ENCODE peak calls at places on chromosome 11, in five cellular contexts. E, B, D, P and W are unnamed samples.

GRCh38 chr11:70826541-70826943 is 425.8 kb downstream of the SHANK2 start:
- DNase-seq in E (no peak), B (peak), D (no peak), P (no peak), W (peak)

GRCh38 chr11:118740892-118741291 is 50.1 kb downstream of the DDX6 start:
- DNase-seq in E (no peak), B (no peak), D (no peak), P (no peak), W (no peak)

GRCh38 chr11:36196476-36197099 is 92.6 kb downstream of the COMMD9 start:
- DNase-seq in E (no peak), B (no peak), D (no peak), P (no peak), W (peak)

GRCh38 chr11:104663190-104664140 is 234.8 kb downstream of the CASP12 start:
- DNase-seq in E (no peak), B (peak), D (no peak), P (no peak), W (no peak)

GRCh38 chr11:34055218-34056000 is 3.9 kb downstream of the CAPRIN1 start:
- DNase-seq in E (no peak), B (no peak), D (no peak), P (no peak), W (no peak)

GRCh38 chr11:62889484-62890437 is 9.1 kb downstream of the SLC3A2 start:
- DNase-seq in E (no peak), B (peak), D (no peak), P (no peak), W (no peak)

GRCh38 chr11:19191530-19192169 is 10.1 kb downstream of the CSRP3 start:
- DNase-seq in E (no peak), B (peak), D (no peak), P (no peak), W (no peak)

GRCh38 chr11:64245401-64245796 is 1.3 kb downstream of the PPP1R14B start:
- DNase-seq in E (no peak), B (no peak), D (no peak), P (no peak), W (no peak)

GRCh38 chr11:8267831-8268529 is 4.3 kb upstream of the LMO1 start:
- DNase-seq in E (no peak), B (no peak), D (peak), P (no peak), W (peak)

GRCh38 chr11:69022268-69022667 is 9.2 kb upstream of the MRGPRF start:
- DNase-seq in E (no peak), B (no peak), D (no peak), P (no peak), W (no peak)

GRCh38 chr11:19829109-19829790 is 116.6 kb downstream of the NAV2 start:
- DNase-seq in E (no peak), B (no peak), D (no peak), P (no peak), W (no peak)

GRCh38 chr11:12330491-12331231 is 46.7 kb upstream of the PARVA start:
- DNase-seq in E (no peak), B (peak), D (no peak), P (no peak), W (peak)

GRCh38 chr11:80515097-80515496 is 1074.3 kb upstream of the TENM4 start:
- DNase-seq in E (no peak), B (no peak), D (no peak), P (no peak), W (no peak)

GRCh38 chr11:120123946-120124345 is 14.0 kb downstream of the TRIM29 start:
- DNase-seq in E (no peak), B (no peak), D (no peak), P (no peak), W (no peak)

GRCh38 chr11:113723706-113724246 is 17.7 kb upstream of the TMPRSS5 start:
- DNase-seq in E (no peak), B (no peak), D (no peak), P (no peak), W (no peak)

GRCh38 chr11:61866958-61867343 is 24.4 kb downstream of the FADS3 start:
- DNase-seq in E (no peak), B (no peak), D (no peak), P (no peak), W (no peak)

GRCh38 chr11:123083623-123084029 is 21.7 kb upstream of the HSPA8 start:
- DNase-seq in E (peak), B (peak), D (peak), P (peak), W (no peak)

GRCh38 chr11:8015753-8016239 is 28.7 kb downstream of the EIF3F start:
- DNase-seq in E (no peak), B (peak), D (peak), P (no peak), W (no peak)

GRCh38 chr11:84780689-84781293 is 846.4 kb downstream of the DLG2 start:
- DNase-seq in E (no peak), B (peak), D (no peak), P (no peak), W (peak)

GRCh38 chr11:119314748-119315138 is 2.2 kb downstream of the MCAM start:
- DNase-seq in E (no peak), B (no peak), D (no peak), P (no peak), W (no peak)

GRCh38 chr11:27926056-27926455 is 181.9 kb downstream of the KIF18A start:
- DNase-seq in E (no peak), B (no peak), D (no peak), P (no peak), W (no peak)

GRCh38 chr11:88169481-88169880 is 5.8 kb downstream of the RAB38 start:
- DNase-seq in E (peak), B (peak), D (no peak), P (no peak), W (no peak)

GRCh38 chr11:87421422-87421821 is 383.7 kb downstream of the TMEM135 start:
- DNase-seq in E (peak), B (peak), D (no peak), P (no peak), W (peak)